ENCODE peak calls at places on chromosomes 5 and 9, in ten cellular contexts. U is Calu3, E is GM06990, R is Panc1, G is GM23338, X is uterus, C is BJ, W is glutamatergic neuron, Q is left lung, A is foreskin keratinocyte. D is an unnamed sample.

GRCh38 chr9:110244616-110245015 is 11.7 kb downstream of the TXN start:
- DNase-seq in U (no peak), E (no peak), R (no peak), G (no peak), X (no peak), C (no peak), W (no peak), Q (no peak), A (no peak), D (no peak)

GRCh38 chr9:121304707-121305106 is 36.7 kb downstream of the GSN start:
- DNase-seq in U (no peak), E (no peak), R (no peak), G (no peak), X (no peak), C (no peak), W (peak), Q (peak), A (no peak), D (no peak)

GRCh38 chr9:126523621-126524111 is 90.1 kb upstream of the LMX1B start:
- DNase-seq in U (no peak), E (no peak), R (no peak), G (no peak), X (no peak), C (no peak), W (no peak), Q (no peak), A (no peak), D (no peak)

GRCh38 chr5:34630596-34630995 is 25.5 kb upstream of the RAI14 start:
- DNase-seq in U (no peak), E (no peak), R (no peak), G (no peak), X (no peak), C (no peak), W (no peak), Q (no peak), A (no peak), D (no peak)

GRCh38 chr5:5306696-5307095 is 115.8 kb upstream of the ICE1 start:
- DNase-seq in U (no peak), E (no peak), R (no peak), G (no peak), X (no peak), C (peak), W (no peak), Q (no peak), A (peak), D (no peak)

GRCh38 chr5:172773481-172774469 is 2.8 kb upstream of the DUSP1 start:
- DNase-seq in U (no peak), E (no peak), R (no peak), G (no peak), X (peak), C (no peak), W (no peak), Q (no peak), A (peak), D (no peak)

GRCh38 chr5:43279548-43280274 is 33.5 kb downstream of the HMGCS1 start:
- DNase-seq in U (no peak), E (no peak), R (no peak), G (no peak), X (no peak), C (no peak), W (no peak), Q (no peak), A (no peak), D (no peak)

GRCh38 chr9:76818271-76818670 is 54.0 kb downstream of the PCA3 start:
- DNase-seq in U (peak), E (no peak), R (peak), G (no peak), X (peak), C (peak), W (peak), Q (peak), A (peak), D (peak)

GRCh38 chr9:120366646-120367019 is 213.3 kb downstream of the CDK5RAP2 start:
- DNase-seq in U (peak), E (no peak), R (no peak), G (peak), X (no peak), C (peak), W (no peak), Q (no peak), A (peak), D (no peak)

GRCh38 chr5:168706655-168707069 is 127.5 kb upstream of the PANK3 start:
- DNase-seq in U (peak), E (no peak), R (peak), G (peak), X (no peak), C (no peak), W (peak), Q (no peak), A (peak), D (peak)

GRCh38 chr5:135129307-135129706 is 95.3 kb upstream of the PITX1 start:
- DNase-seq in U (peak), E (no peak), R (no peak), G (no peak), X (no peak), C (no peak), W (no peak), Q (no peak), A (peak), D (no peak)

GRCh38 chr5:66538531-66538930 is 57.7 kb upstream of the MAST4 start:
- DNase-seq in U (no peak), E (no peak), R (no peak), G (no peak), X (no peak), C (no peak), W (no peak), Q (no peak), A (peak), D (no peak)

GRCh38 chr9:121510766-121511555 is 11.3 kb upstream of the GGTA1 start:
- DNase-seq in U (no peak), E (no peak), R (no peak), G (no peak), X (no peak), C (no peak), W (no peak), Q (no peak), A (peak), D (no peak)

GRCh38 chr9:88753691-88754367 is 218.9 kb downstream of the NXNL2 start:
- DNase-seq in U (no peak), E (no peak), R (no peak), G (no peak), X (no peak), C (no peak), W (no peak), Q (no peak), A (no peak), D (no peak)

GRCh38 chr9:16552252-16552651 is 318.2 kb downstream of the BNC2 start:
- DNase-seq in U (no peak), E (no peak), R (no peak), G (no peak), X (no peak), C (no peak), W (no peak), Q (no peak), A (no peak), D (no peak)

GRCh38 chr9:1458503-1458902 is 408.3 kb downstream of the DMRT2 start:
- DNase-seq in U (no peak), E (no peak), R (no peak), G (no peak), X (no peak), C (peak), W (no peak), Q (no peak), A (peak), D (no peak)

GRCh38 chr9:86341007-86341491 is 13.2 kb downstream of the TUT7 start:
- DNase-seq in U (no peak), E (no peak), R (no peak), G (no peak), X (no peak), C (no peak), W (no peak), Q (no peak), A (peak), D (no peak)

GRCh38 chr5:157747766-157748700 is 4.5 kb downstream of the LSM11 start:
- DNase-seq in U (no peak), E (no peak), R (no peak), G (no peak), X (peak), C (no peak), W (no peak), Q (no peak), A (no peak), D (no peak)

GRCh38 chr5:130642461-130642860 is 522.6 kb downstream of the HINT1 start:
- DNase-seq in U (no peak), E (no peak), R (no peak), G (no peak), X (no peak), C (no peak), W (no peak), Q (no peak), A (peak), D (no peak)

GRCh38 chr5:168585119-168585912 is 6.1 kb upstream of the PANK3 start:
- DNase-seq in U (no peak), E (no peak), R (no peak), G (no peak), X (no peak), C (no peak), W (no peak), Q (no peak), A (no peak), D (no peak)

GRCh38 chr5:40570408-40571129 is 109.1 kb upstream of the PTGER4 start:
- DNase-seq in U (no peak), E (peak), R (peak), G (no peak), X (no peak), C (peak), W (no peak), Q (no peak), A (peak), D (no peak)

GRCh38 chr5:143372187-143372829 is 31.2 kb downstream of the NR3C1 start:
- DNase-seq in U (no peak), E (no peak), R (no peak), G (no peak), X (no peak), C (no peak), W (no peak), Q (no peak), A (peak), D (no peak)

GRCh38 chr5:125310749-125311148 is 564.3 kb upstream of the ZNF608 start:
- DNase-seq in U (no peak), E (no peak), R (no peak), G (no peak), X (no peak), C (no peak), W (no peak), Q (no peak), A (peak), D (no peak)

GRCh38 chr5:107483196-107483595 is 187.5 kb downstream of the EFNA5 start:
- DNase-seq in U (no peak), E (no peak), R (no peak), G (no peak), X (no peak), C (no peak), W (no peak), Q (no peak), A (no peak), D (no peak)

GRCh38 chr5:110951373-110951791 is 120.1 kb upstream of the TSLP start:
- DNase-seq in U (no peak), E (no peak), R (no peak), G (no peak), X (no peak), C (no peak), W (no peak), Q (no peak), A (peak), D (no peak)

GRCh38 chr5:141686648-141687416 is 4.8 kb upstream of the ARAP3 start:
- DNase-seq in U (no peak), E (no peak), R (no peak), G (peak), X (no peak), C (no peak), W (no peak), Q (no peak), A (no peak), D (no peak)

GRCh38 chr9:107759823-107760166 is 270.2 kb upstream of the KLF4 start:
- DNase-seq in U (no peak), E (no peak), R (no peak), G (no peak), X (no peak), C (no peak), W (no peak), Q (no peak), A (no peak), D (no peak)

GRCh38 chr5:39980056-39980455 is 555.3 kb upstream of the DAB2 start:
- DNase-seq in U (no peak), E (no peak), R (no peak), G (no peak), X (no peak), C (no peak), W (no peak), Q (no peak), A (no peak), D (no peak)

GRCh38 chr5:140358738-140359310 is 1.2 kb upstream of the SLC4A9 start:
- DNase-seq in U (peak), E (no peak), R (no peak), G (peak), X (no peak), C (no peak), W (peak), Q (no peak), A (no peak), D (no peak)

GRCh38 chr5:28215091-28215490 is 1176.7 kb upstream of the CDH9 start:
- DNase-seq in U (no peak), E (no peak), R (no peak), G (no peak), X (no peak), C (no peak), W (no peak), Q (no peak), A (no peak), D (no peak)

GRCh38 chr9:4305586-4305985 is 5.7 kb upstream of the GLIS3 start:
- DNase-seq in U (no peak), E (no peak), R (no peak), G (no peak), X (no peak), C (no peak), W (no peak), Q (no peak), A (no peak), D (no peak)

GRCh38 chr9:38682713-38683112 is 37.2 kb downstream of the FAM240B start:
- DNase-seq in U (peak), E (no peak), R (peak), G (peak), X (no peak), C (peak), W (no peak), Q (no peak), A (peak), D (no peak)

GRCh38 chr5:73482383-73483193 is 15.7 kb upstream of the BTF3 start:
- DNase-seq in U (no peak), E (no peak), R (no peak), G (no peak), X (no peak), C (no peak), W (no peak), Q (no peak), A (no peak), D (no peak)

GRCh38 chr9:128479262-128479661 is 23.5 kb downstream of the ODF2 start:
- DNase-seq in U (no peak), E (no peak), R (no peak), G (no peak), X (no peak), C (no peak), W (no peak), Q (no peak), A (no peak), D (no peak)
- TF ChIP-seq CTCF in U (no peak), E (no peak), R (no peak), G (no peak), X (no peak), C (no peak), W (no peak), Q (no peak), A (no peak), D (no peak)

GRCh38 chr9:5321058-5321457 is 16.5 kb upstream of the RLN2 start:
- DNase-seq in U (no peak), E (no peak), R (no peak), G (peak), X (no peak), C (no peak), W (no peak), Q (no peak), A (peak), D (no peak)
- TF ChIP-seq CTCF in U (no peak), E (peak), R (no peak), G (peak), X (no peak), C (no peak), W (peak), Q (no peak), A (peak), D (no peak)

DNA sequence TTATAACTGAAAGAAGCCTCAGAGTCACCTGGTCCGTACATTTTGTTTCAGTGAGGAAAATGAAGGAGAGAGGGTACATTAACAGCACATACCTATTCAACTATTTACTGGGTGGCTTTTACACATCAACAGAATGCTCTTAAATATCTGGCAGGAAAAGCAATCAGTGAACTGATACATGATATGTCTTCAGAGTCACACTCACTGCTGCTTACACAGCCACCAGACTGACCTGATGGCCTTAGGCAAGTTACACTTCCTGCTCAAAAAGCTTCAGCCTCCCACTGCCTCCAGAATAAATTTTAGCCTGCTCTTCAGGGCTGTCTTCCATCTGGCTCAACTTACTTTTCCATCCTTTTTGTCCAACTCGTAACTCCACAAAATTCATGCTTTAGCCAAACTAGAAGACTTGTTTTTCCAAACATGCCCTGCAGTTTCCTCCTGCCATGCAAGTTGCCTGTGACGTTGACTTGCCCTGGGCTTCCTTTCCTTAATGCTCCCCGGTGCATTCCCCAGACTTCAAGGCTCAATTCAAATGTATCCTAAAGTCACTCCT is 10.7 kb downstream of the LOX start:
- DNase-seq in U (no peak), E (no peak), R (no peak), G (peak), X (no peak), C (no peak), W (no peak), Q (no peak), A (no peak), D (no peak)
- TF ChIP-seq CTCF in U (no peak), E (no peak), R (no peak), G (no peak), X (no peak), C (no peak), W (no peak), Q (no peak), A (no peak), D (no peak)

GRCh38 chr9:95025213-95026170 is 292.0 kb downstream of the FANCC start:
- DNase-seq in U (peak), E (no peak), R (no peak), G (no peak), X (peak), C (peak), W (peak), Q (peak), A (no peak), D (peak)
- TF ChIP-seq CTCF in U (no peak), E (no peak), R (peak), G (no peak), X (peak), C (peak), W (no peak), Q (no peak), A (peak), D (no peak)

GRCh38 chr9:125470767-125471580 is 209.3 kb downstream of the GAPVD1 start:
- DNase-seq in U (no peak), E (no peak), R (no peak), G (no peak), X (no peak), C (no peak), W (no peak), Q (no peak), A (no peak), D (no peak)
- TF ChIP-seq CTCF in U (no peak), E (no peak), R (no peak), G (no peak), X (no peak), C (no peak), W (no peak), Q (no peak), A (no peak), D (no peak)

D was measured in ovary.